ENCODE peak calls at places on chromosomes 6 and 20, in four cellular contexts. One of them, this sample, is unnamed.
A peak's percentile ranks its signal among the peaks of the same experiment; 100 is the strongest.

GRCh38 chr6:39029156-39030011 is 19.2 kb upstream of the GLP1R start:
- DNase-seq in K562: peak; percentile 80
- DNase-seq in GM12878: no peak
- DNase-seq in H1: peak; percentile 93
- DNase-seq in this sample: peak; percentile 25

GRCh38 chr6:158567152-158567551 is 7.3 kb downstream of the TMEM181 start:
- DNase-seq in K562: no peak
- DNase-seq in GM12878: no peak
- DNase-seq in H1: no peak
- DNase-seq in this sample: no peak

GRCh38 chr6:154112181-154112809 is 73.3 kb downstream of the OPRM1 start:
- DNase-seq in K562: no peak
- DNase-seq in GM12878: no peak
- DNase-seq in H1: no peak
- DNase-seq in this sample: peak; percentile 52

GRCh38 chr20:63125581-63125892 is 90.4 kb downstream of the YTHDF1 start:
- DNase-seq in K562: no peak
- DNase-seq in GM12878: no peak
- DNase-seq in H1: no peak
- DNase-seq in this sample: no peak

GRCh38 chr6:36028088-36028886 is 679 bp downstream of the MAPK14 start:
- DNase-seq in K562: no peak
- DNase-seq in GM12878: no peak
- DNase-seq in H1: peak; percentile 61
- DNase-seq in this sample: no peak

GRCh38 chr6:6218246-6219085 is 102.0 kb downstream of the F13A1 start:
- DNase-seq in K562: no peak
- DNase-seq in GM12878: no peak
- DNase-seq in H1: no peak
- DNase-seq in this sample: no peak

GRCh38 chr20:4299773-4300172 is 284.4 kb upstream of the RNF24 start:
- DNase-seq in K562: no peak
- DNase-seq in GM12878: no peak
- DNase-seq in H1: no peak
- DNase-seq in this sample: no peak

GRCh38 chr6:116406678-116407345 is 36.1 kb downstream of the DSE start:
- DNase-seq in K562: no peak
- DNase-seq in GM12878: no peak
- DNase-seq in H1: no peak
- DNase-seq in this sample: no peak

GRCh38 chr6:157823523-157824370 is 701 bp downstream of the SNX9 start:
- DNase-seq in K562: peak; percentile 70
- DNase-seq in GM12878: peak; percentile 56
- DNase-seq in H1: peak; percentile 66
- DNase-seq in this sample: peak; percentile 60

GRCh38 chr20:59628171-59628570 is 23.8 kb downstream of the PHACTR3 start:
- DNase-seq in K562: no peak
- DNase-seq in GM12878: no peak
- DNase-seq in H1: no peak
- DNase-seq in this sample: no peak

GRCh38 chr6:41288025-41288777 is 1.7 kb upstream of the TREM1 start:
- DNase-seq in K562: no peak
- DNase-seq in GM12878: no peak
- DNase-seq in H1: no peak
- DNase-seq in this sample: no peak

GRCh38 chr20:50855498-50856474 is 60.9 kb downstream of the BCAS4 start:
- DNase-seq in K562: no peak
- DNase-seq in GM12878: no peak
- DNase-seq in H1: no peak
- DNase-seq in this sample: no peak

GRCh38 chr6:13422601-13423247 is 64.7 kb downstream of the GFOD1 start:
- DNase-seq in K562: no peak
- DNase-seq in GM12878: no peak
- DNase-seq in H1: no peak
- DNase-seq in this sample: no peak

GRCh38 chr6:8066108-8066507 is 1.9 kb upstream of the BLOC1S5 start:
- DNase-seq in K562: no peak
- DNase-seq in GM12878: no peak
- DNase-seq in H1: no peak
- DNase-seq in this sample: no peak

GRCh38 chr20:49794336-49795124 is 18.1 kb upstream of the SLC9A8 start:
- DNase-seq in K562: no peak
- DNase-seq in GM12878: no peak
- DNase-seq in H1: no peak
- DNase-seq in this sample: no peak

GRCh38 chr6:1139155-1139890 is 172.6 kb upstream of the FOXQ1 start:
- DNase-seq in K562: no peak
- DNase-seq in GM12878: no peak
- DNase-seq in H1: no peak
- DNase-seq in this sample: no peak

GRCh38 chr20:49186535-49187329 is 1.4 kb downstream of the STAU1 start:
- DNase-seq in K562: peak; percentile 43
- DNase-seq in GM12878: no peak
- DNase-seq in H1: no peak
- DNase-seq in this sample: peak; percentile 28

GRCh38 chr6:14316911-14317535 is 199.5 kb downstream of the CD83 start:
- DNase-seq in K562: no peak
- DNase-seq in GM12878: no peak
- DNase-seq in H1: no peak
- DNase-seq in this sample: no peak

GRCh38 chr6:168097621-168098430 is 18.8 kb upstream of the FRMD1 start:
- DNase-seq in K562: no peak
- DNase-seq in GM12878: no peak
- DNase-seq in H1: no peak
- DNase-seq in this sample: no peak

GRCh38 chr20:51752343-51752951 is 15.7 kb downstream of the ATP9A start:
- DNase-seq in K562: no peak
- DNase-seq in GM12878: no peak
- DNase-seq in H1: no peak
- DNase-seq in this sample: peak; percentile 85

GRCh38 chr20:47146703-47147102 is 209.8 kb downstream of the ZMYND8 start:
- DNase-seq in K562: no peak
- DNase-seq in GM12878: no peak
- DNase-seq in H1: no peak
- DNase-seq in this sample: no peak

GRCh38 chr6:96631248-96631647 is 68.3 kb downstream of the FHL5 start:
- DNase-seq in K562: no peak
- DNase-seq in GM12878: no peak
- DNase-seq in H1: no peak
- DNase-seq in this sample: no peak

GRCh38 chr6:104123227-104123626 is 736.5 kb downstream of the HACE1 start:
- DNase-seq in K562: no peak
- DNase-seq in GM12878: no peak
- DNase-seq in H1: peak; percentile 48
- DNase-seq in this sample: no peak
- H3K4me3 ChIP-seq in K562: no peak overlapping the region
- H3K4me3 ChIP-seq in GM12878: no peak overlapping the region
- H3K4me3 ChIP-seq in H1: no peak overlapping the region
- H3K4me3 ChIP-seq in this sample: no peak overlapping the region

GRCh38 chr6:156634048-156634447 is 143.1 kb upstream of the ARID1B start:
- DNase-seq in K562: no peak
- DNase-seq in GM12878: no peak
- DNase-seq in H1: no peak
- DNase-seq in this sample: no peak

GRCh38 chr6:156634971-156635371 is 142.2 kb upstream of the ARID1B start:
- DNase-seq in K562: no peak
- DNase-seq in GM12878: no peak
- DNase-seq in H1: no peak
- DNase-seq in this sample: no peak

GRCh38 chr6:156628805-156629204 is 148.4 kb upstream of the ARID1B start:
- DNase-seq in K562: no peak
- DNase-seq in GM12878: no peak
- DNase-seq in H1: no peak
- DNase-seq in this sample: no peak

GRCh38 chr6:156630613-156631302 is 146.4 kb upstream of the ARID1B start:
- DNase-seq in K562: no peak
- DNase-seq in GM12878: no peak
- DNase-seq in H1: no peak
- DNase-seq in this sample: no peak

DNA sequence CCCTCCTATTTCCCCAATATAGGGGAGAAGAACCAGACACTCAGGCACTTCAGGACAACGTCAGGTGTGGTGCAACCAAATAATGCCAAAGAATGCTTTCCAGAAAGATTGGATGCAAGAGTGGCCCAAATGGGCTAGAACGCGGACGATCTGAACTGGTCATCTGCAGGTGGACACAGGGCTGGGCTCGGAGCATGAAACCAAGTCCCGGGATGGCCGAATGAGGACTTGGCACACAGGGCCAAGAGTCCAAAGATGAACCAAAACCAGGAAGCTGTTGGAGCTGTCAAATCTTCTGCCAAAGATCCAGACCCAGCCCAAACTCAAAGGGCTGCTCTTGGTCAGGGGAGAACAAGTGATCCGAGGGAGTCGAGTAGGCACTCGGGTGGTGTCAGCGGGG is 143.9 kb upstream of the ARID1B start:
- DNase-seq in K562: no peak
- DNase-seq in GM12878: no peak
- DNase-seq in H1: no peak
- DNase-seq in this sample: no peak
- TF ChIP-seq SIN3A in K562: no peak
- TF ChIP-seq SIN3A in GM12878: no peak
- TF ChIP-seq SIN3A in H1: no peak
- TF ChIP-seq SIN3A in this sample: no peak

GRCh38 chr6:48764261-48764660 is 653.3 kb upstream of the PTCHD4 start:
- DNase-seq in K562: no peak
- DNase-seq in GM12878: no peak
- DNase-seq in H1: no peak
- DNase-seq in this sample: no peak

GRCh38 chr6:48766349-48766748 is 655.4 kb upstream of the PTCHD4 start:
- DNase-seq in K562: no peak
- DNase-seq in GM12878: no peak
- DNase-seq in H1: no peak
- DNase-seq in this sample: no peak

DNA sequence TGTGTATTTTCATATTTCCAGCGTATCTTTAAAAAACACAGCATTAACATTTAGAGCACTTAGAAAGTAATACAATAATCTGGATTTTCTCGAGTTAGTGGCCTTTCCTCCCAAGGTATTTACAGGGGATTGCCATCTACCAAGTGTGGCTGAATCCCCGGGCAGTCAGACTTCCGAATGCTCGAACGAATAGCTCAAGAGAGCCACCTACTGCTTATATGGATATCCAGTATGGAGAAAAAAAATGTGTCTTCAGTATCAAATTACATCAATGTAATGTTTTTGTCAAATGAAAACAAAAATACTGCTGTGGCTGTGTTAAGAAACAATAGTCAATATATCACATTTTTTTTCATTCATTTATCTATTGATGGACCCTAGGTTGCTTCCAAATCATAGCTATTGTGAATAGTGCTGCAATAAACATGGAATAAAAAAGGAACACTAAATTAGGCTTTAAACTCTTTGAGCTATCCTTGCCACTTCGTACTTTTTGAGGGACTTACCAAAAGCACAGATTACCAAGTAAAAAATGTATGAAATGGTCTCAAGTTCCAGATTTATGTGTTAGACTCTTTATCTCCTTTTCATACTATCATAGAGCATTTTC is 654.5 kb upstream of the PTCHD4 start:
- DNase-seq in K562: no peak
- DNase-seq in GM12878: no peak
- DNase-seq in H1: no peak
- DNase-seq in this sample: peak; percentile 38
- H3K4me3 ChIP-seq in K562: no peak overlapping the region
- H3K4me3 ChIP-seq in GM12878: no peak overlapping the region
- H3K4me3 ChIP-seq in H1: no peak overlapping the region
- H3K4me3 ChIP-seq in this sample: no peak overlapping the region

GRCh38 chr6:67068781-67069180 is 1361.8 kb upstream of the EYS start:
- DNase-seq in K562: no peak
- DNase-seq in GM12878: no peak
- DNase-seq in H1: no peak
- DNase-seq in this sample: no peak

GRCh38 chr6:67064323-67064722 is 1357.3 kb upstream of the EYS start:
- DNase-seq in K562: no peak
- DNase-seq in GM12878: no peak
- DNase-seq in H1: no peak
- DNase-seq in this sample: no peak
- TF ChIP-seq SIN3A in K562: no peak
- TF ChIP-seq SIN3A in GM12878: no peak
- TF ChIP-seq SIN3A in H1: no peak
- TF ChIP-seq SIN3A in this sample: no peak

DNA sequence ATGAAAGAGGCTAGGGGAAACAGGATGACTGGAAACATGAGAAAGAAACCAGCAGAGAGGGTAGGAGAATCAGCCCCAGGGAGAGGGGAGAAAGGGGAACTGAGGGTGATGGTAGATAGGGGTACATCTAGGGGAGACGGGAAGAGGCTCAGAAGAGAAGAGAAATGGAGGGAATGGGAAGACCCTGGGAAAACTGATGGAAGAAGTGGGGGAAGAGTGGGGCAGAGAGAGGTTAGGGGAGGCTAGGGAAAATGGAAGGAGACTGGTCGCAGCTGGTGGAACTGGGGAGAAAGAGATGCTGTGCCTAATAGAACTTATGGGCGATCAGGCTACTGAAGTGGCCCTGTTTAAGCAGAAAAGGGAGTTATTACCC is 548 bp downstream of the PROCR start:
- DNase-seq in K562: no peak
- DNase-seq in GM12878: no peak
- DNase-seq in H1: no peak
- DNase-seq in this sample: no peak
- H3K4me3 ChIP-seq in K562: peak overlapping the region; percentile 26
- H3K4me3 ChIP-seq in GM12878: no peak overlapping the region
- H3K4me3 ChIP-seq in H1: peak overlapping the region; percentile 48
- H3K4me3 ChIP-seq in this sample: peak overlapping the region; percentile 96